ENCODE peak calls at places on chromosome 19, in ten cellular contexts. Z, F, D, K, X, Y, J, M, I and L are unnamed samples.

GRCh38 chr19:1527650-1528309 is 3.9 kb downstream of the PLK5 start:
- DNase-seq in Z (no peak), F (no peak), D (no peak), K (no peak), X (no peak), Y (no peak), J (no peak), M (no peak), I (no peak), L (no peak)

GRCh38 chr19:10419646-10420443 is 493 bp upstream of the PDE4A start:
- DNase-seq in Z (no peak), F (no peak), D (no peak), K (peak; percentile 81), X (no peak), Y (no peak), J (peak; percentile 73), M (peak; percentile 91), I (peak; percentile 55), L (no peak)

GRCh38 chr19:32870981-32871451 is 1.4 kb upstream of the SLC7A9 start:
- DNase-seq in Z (no peak), F (no peak), D (no peak), K (no peak), X (no peak), Y (no peak), J (no peak), M (no peak), I (peak; percentile 83), L (no peak)

GRCh38 chr19:3494051-3494450 is 6.4 kb downstream of the DOHH start:
- DNase-seq in Z (no peak), F (peak; percentile 90), D (no peak), K (peak; percentile 30), X (no peak), Y (no peak), J (peak; percentile 23), M (peak; percentile 88), I (no peak), L (peak; percentile 93)

GRCh38 chr19:56966225-56966696 is 125.7 kb upstream of the PEG3 start:
- DNase-seq in Z (no peak), F (no peak), D (no peak), K (no peak), X (no peak), Y (no peak), J (no peak), M (no peak), I (no peak), L (no peak)

GRCh38 chr19:35774274-35775045 is 904 bp upstream of the ARHGAP33 start:
- DNase-seq in Z (no peak), F (peak; percentile 22), D (no peak), K (peak; percentile 83), X (no peak), Y (no peak), J (no peak), M (no peak), I (no peak), L (no peak)

GRCh38 chr19:4051175-4052101 is 15.3 kb downstream of the ZBTB7A start:
- DNase-seq in Z (peak; percentile 76), F (no peak), D (no peak), K (no peak), X (no peak), Y (no peak), J (no peak), M (no peak), I (no peak), L (no peak)

GRCh38 chr19:18776288-18776594 is 14.9 kb downstream of the COMP start:
- DNase-seq in Z (no peak), F (no peak), D (peak; percentile 30), K (no peak), X (no peak), Y (no peak), J (no peak), M (no peak), I (no peak), L (no peak)

GRCh38 chr19:50626796-50627195 is 12.9 kb downstream of the SYT3 start:
- DNase-seq in Z (no peak), F (no peak), D (no peak), K (no peak), X (no peak), Y (no peak), J (no peak), M (no peak), I (no peak), L (no peak)